ENCODE peak calls at places on chromosomes 16 and 17, in four cellular contexts. N, H, G and L are unnamed samples.

GRCh38 chr16:72050769-72051464 is 3.4 kb upstream of the HP start:
- DNase-seq in N (no peak), H (no peak), G (no peak), L (no peak)

GRCh38 chr17:1186214-1186820 is 6.5 kb upstream of the ABR start:
- DNase-seq in N (no peak), H (no peak), G (peak), L (no peak)

GRCh38 chr16:82034981-82035612 is at the start of gene HSD17B2:
- DNase-seq in N (peak), H (no peak), G (peak), L (no peak)

GRCh38 chr17:33457477-33457876 is 164.4 kb upstream of the ASIC2 start:
- DNase-seq in N (peak), H (no peak), G (no peak), L (no peak)

GRCh38 chr16:66476328-66477027 is 49.4 kb downstream of the BEAN1 start:
- DNase-seq in N (peak), H (peak), G (no peak), L (peak)

GRCh38 chr17:62714016-62714777 is 86.7 kb downstream of the MRC2 start:
- DNase-seq in N (peak), H (no peak), G (peak), L (no peak)

GRCh38 chr16:6066601-6067000 is 969.0 kb upstream of the EEF2KMT start:
- DNase-seq in N (no peak), H (no peak), G (no peak), L (no peak)

GRCh38 chr17:37541880-37542675 is 52.4 kb downstream of the DUSP14 start:
- DNase-seq in N (no peak), H (peak), G (peak), L (no peak)

GRCh38 chr17:36980281-36980761 is 31.6 kb downstream of the AATF start:
- DNase-seq in N (no peak), H (no peak), G (peak), L (no peak)

GRCh38 chr16:19356024-19356952 is 61.4 kb upstream of the TMC5 start:
- DNase-seq in N (no peak), H (no peak), G (no peak), L (no peak)

GRCh38 chr16:65509172-65509571 is 387.3 kb upstream of the CDH11 start:
- DNase-seq in N (no peak), H (no peak), G (no peak), L (no peak)

GRCh38 chr16:66740010-66740409 is 11.4 kb downstream of the DYNC1LI2 start:
- DNase-seq in N (peak), H (no peak), G (peak), L (peak)

GRCh38 chr16:71853413-71853812 is 7.6 kb downstream of the ATXN1L start:
- DNase-seq in N (no peak), H (no peak), G (no peak), L (no peak)

GRCh38 chr17:38620551-38621277 is 15.0 kb upstream of the SRCIN1 start:
- DNase-seq in N (peak), H (no peak), G (no peak), L (no peak)

GRCh38 chr16:85353839-85354622 is 241.8 kb upstream of the CIBAR2 start:
- DNase-seq in N (no peak), H (no peak), G (no peak), L (no peak)

GRCh38 chr17:73192219-73192893 is 499 bp upstream of the COG1 start:
- DNase-seq in N (peak), H (peak), G (peak), L (peak)

GRCh38 chr17:5555254-5555653 is 29.1 kb downstream of the NLRP1 start:
- DNase-seq in N (no peak), H (no peak), G (peak), L (no peak)

GRCh38 chr16:73753931-73754330 is 542.7 kb upstream of the PSMD7 start:
- DNase-seq in N (no peak), H (no peak), G (no peak), L (no peak)

GRCh38 chr17:36641877-36642845 is 40.8 kb downstream of the MRM1 start:
- DNase-seq in N (peak), H (no peak), G (peak), L (peak)

GRCh38 chr16:1363501-1364041 is 11.8 kb downstream of the GNPTG start:
- DNase-seq in N (peak), H (peak), G (no peak), L (peak)

GRCh38 chr17:3921853-3922319 is 5.6 kb upstream of the P2RX1 start:
- DNase-seq in N (no peak), H (no peak), G (no peak), L (no peak)